ENCODE peak calls at places on chromosome X, in five cellular contexts. P is spleen, X is GM23338, O is suprapubic skin, E is Panc1. F is an unnamed sample. For H3K4me1, the result is how much of the 10 kb centered on the place peaks cover.

GRCh38 chrX:2719774-2720447 is 28.8 kb downstream of the CD99 start:
- DNase-seq in E (no peak), O (no peak), X (no peak), P (no peak), F (no peak)

GRCh38 chrX:21734175-21734574 is 23.7 kb downstream of the SMPX start:
- DNase-seq in P (no peak), O (no peak), X (no peak), E (no peak), F (no peak)

GRCh38 chrX:7147978-7148824 is at the start of gene PUDP:
- DNase-seq in O (peak), P (peak), E (no peak), X (peak), F (peak)

GRCh38 chrX:70554081-70554480 is 109.4 kb downstream of the DLG3 start:
- DNase-seq in E (no peak), P (no peak), O (no peak), X (peak), F (no peak)

GRCh38 chrX:20712811-20713210 is 446.1 kb upstream of the RPS6KA3 start:
- DNase-seq in O (no peak), X (no peak), E (no peak), P (no peak), F (no peak)

GRCh38 chrX:40131644-40132376 is 34.1 kb upstream of the BCOR start:
- DNase-seq in P (no peak), O (no peak), E (no peak), X (no peak), F (no peak)

GRCh38 chrX:3435057-3435456 is 88.6 kb upstream of the MXRA5 start:
- DNase-seq in X (no peak), O (no peak), E (no peak), P (no peak), F (no peak)

GRCh38 chrX:19007011-19007410 is 23.1 kb upstream of the PHKA2 start:
- DNase-seq in X (no peak), E (no peak), P (no peak), O (no peak), F (no peak)

GRCh38 chrX:38110231-38110630 is 103.9 kb downstream of the SYTL5 start:
- DNase-seq in E (no peak), P (no peak), X (no peak), O (no peak), F (no peak)

GRCh38 chrX:134599173-134599914 is 58.9 kb downstream of the PLAC1 start:
- DNase-seq in O (no peak), X (no peak), P (no peak), E (no peak), F (no peak)

GRCh38 chrX:39966186-39966585 is 131.6 kb downstream of the BCOR start:
- DNase-seq in P (no peak), X (no peak), O (no peak), E (no peak), F (no peak)

GRCh38 chrX:110665636-110666035 is 130.0 kb downstream of the CHRDL1 start:
- DNase-seq in X (peak), E (no peak), P (no peak), O (no peak), F (no peak)

GRCh38 chrX:118495958-118496762 is 545 bp downstream of the DOCK11 start:
- DNase-seq in E (no peak), P (peak), X (peak), O (peak), F (peak)

GRCh38 chrX:137234651-137235402 is 201.0 kb upstream of the GPR101 start:
- DNase-seq in X (no peak), E (no peak), O (no peak), P (no peak), F (no peak)

GRCh38 chrX:1932231-1932630 is 317.4 kb downstream of the ASMT start:
- DNase-seq in E (no peak), O (no peak), X (no peak), P (no peak), F (no peak)

GRCh38 chrX:45352588-45352987 is 151.9 kb upstream of the DIPK2B start:
- DNase-seq in X (no peak), O (no peak), E (no peak), P (no peak), F (no peak)

GRCh38 chrX:28042260-28042659 is 61.0 kb upstream of the DCAF8L1 start:
- DNase-seq in P (no peak), O (no peak), E (no peak), X (no peak), F (no peak)

GRCh38 chrX:39729834-39730670 is 367.7 kb downstream of the BCOR start:
- DNase-seq in P (no peak), E (no peak), O (no peak), X (peak), F (no peak)

GRCh38 chrX:68018248-68019203 is 414.8 kb downstream of the OPHN1 start:
- DNase-seq in X (peak), O (no peak), P (no peak), E (no peak), F (no peak)

GRCh38 chrX:19705196-19705769 is 182.1 kb downstream of the SH3KBP1 start:
- DNase-seq in P (no peak), E (no peak), O (no peak), X (no peak), F (no peak)

GRCh38 chrX:112967341-112967740 is 126.7 kb upstream of the AMOT start:
- DNase-seq in P (no peak), E (no peak), X (no peak), O (no peak), F (no peak)

GRCh38 chrX:43813898-43814297 is 68.4 kb downstream of the MAOB start:
- DNase-seq in P (no peak), X (peak), E (no peak), O (no peak), F (no peak)

GRCh38 chrX:6498324-6498723 is 36.6 kb downstream of the VCX3A start:
- DNase-seq in E (no peak), P (no peak), O (no peak), X (no peak), F (no peak)

GRCh38 chrX:37825225-37825842 is 22.0 kb downstream of the DYNLT3 start:
- DNase-seq in P (no peak), X (peak), O (no peak), E (no peak), F (peak)

GRCh38 chrX:18769812-18770573 is 62.5 kb downstream of the PPEF1 start:
- DNase-seq in P (no peak), E (no peak), X (no peak), O (no peak), F (no peak)

GRCh38 chrX:20527458-20528099 is 260.9 kb upstream of the RPS6KA3 start:
- DNase-seq in P (no peak), O (no peak), E (no peak), X (peak), F (no peak)

GRCh38 chrX:10582945-10583344 is 37.4 kb downstream of the MID1 start:
- DNase-seq in E (no peak), P (no peak), O (no peak), X (no peak), F (no peak)

GRCh38 chrX:452598-452997 is 65.9 kb upstream of the PPP2R3B start:
- DNase-seq in E (no peak), O (no peak), P (no peak), X (no peak), F (no peak)

GRCh38 chrX:123425904-123426303 is 241.8 kb downstream of the GRIA3 start:
- DNase-seq in X (no peak), P (no peak), E (no peak), O (no peak), F (no peak)

GRCh38 chrX:33726281-33727160 is 405.6 kb downstream of the FAM47A start:
- DNase-seq in O (peak), X (peak), E (no peak), P (no peak), F (no peak)

GRCh38 chrX:25012433-25012735 is 3.4 kb downstream of the ARX start:
- DNase-seq in O (no peak), X (peak), E (no peak), P (no peak), F (no peak)

GRCh38 chrX:16394290-16394689 is 227.0 kb downstream of the MAGEB17 start:
- DNase-seq in O (no peak), P (no peak), E (no peak), X (no peak), F (no peak)

GRCh38 chrX:150663061-150663460 is 30.1 kb upstream of the MTMR1 start:
- DNase-seq in E (no peak), P (no peak), O (no peak), X (no peak), F (no peak)

GRCh38 chrX:136710324-136710951 is 62.5 kb downstream of the CD40LG start:
- DNase-seq in X (no peak), E (no peak), O (no peak), P (no peak), F (no peak)

GRCh38 chrX:150298841-150299551 is 64.1 kb upstream of the MAMLD1 start:
- DNase-seq in E (no peak), X (no peak), O (no peak), P (no peak), F (no peak)

GRCh38 chrX:17674611-17675010 is 62.7 kb upstream of the SCML1 start:
- DNase-seq in P (no peak), E (no peak), X (no peak), O (no peak), F (no peak)

GRCh38 chrX:73832319-73832718 is 269.3 kb downstream of the CHIC1 start:
- DNase-seq in O (no peak), X (no peak), E (no peak), P (no peak), F (no peak)

GRCh38 chrX:73828080-73828720 is 265.2 kb downstream of the CHIC1 start:
- DNase-seq in E (no peak), P (no peak), X (no peak), O (no peak), F (no peak)

GRCh38 chrX:73830489-73831414 is 267.8 kb downstream of the CHIC1 start:
- DNase-seq in O (no peak), E (no peak), P (no peak), X (no peak), F (no peak)

GRCh38 chrX:73831500-73831899 is 268.5 kb downstream of the CHIC1 start:
- DNase-seq in O (no peak), X (no peak), P (no peak), E (no peak), F (no peak)

GRCh38 chrX:73829890-73830466 is 267.0 kb downstream of the CHIC1 start:
- DNase-seq in O (no peak), P (no peak), X (no peak), E (no peak), F (no peak)
- H3K4me1 ChIP-seq in O (under half), P (under half), X (under half), E (under half), F (under half)

GRCh38 chrX:106585478-106585877 is 26.3 kb upstream of the RADX start:
- DNase-seq in O (no peak), E (no peak), X (no peak), P (no peak), F (no peak)
- TF ChIP-seq POLR2AphosphoS5 in O (no peak), E (no peak), X (no peak), P (no peak), F (no peak)

GRCh38 chrX:153638041-153638371 is 9.0 kb upstream of the DUSP9 start:
- DNase-seq in O (no peak), E (no peak), P (peak), X (no peak), F (no peak)

GRCh38 chrX:153637121-153638040 is 9.6 kb upstream of the DUSP9 start:
- DNase-seq in O (no peak), E (no peak), X (no peak), P (peak), F (no peak)

GRCh38 chrX:153639177-153640044 is 7.6 kb upstream of the DUSP9 start:
- DNase-seq in X (no peak), P (peak), E (no peak), O (no peak), F (no peak)

GRCh38 chrX:153640045-153640686 is 6.8 kb upstream of the DUSP9 start:
- DNase-seq in O (peak), P (peak), E (no peak), X (no peak), F (no peak)

GRCh38 chrX:153638436-153639176 is 8.4 kb upstream of the DUSP9 start:
- DNase-seq in X (no peak), P (no peak), O (no peak), E (no peak), F (no peak)
- TF ChIP-seq CTCF in X (no peak), P (no peak), O (no peak), E (no peak), F (no peak)

GRCh38 chrX:46710927-46711623 is 47.8 kb downstream of the SLC9A7 start:
- DNase-seq in E (no peak), O (no peak), P (no peak), X (peak), F (no peak)

GRCh38 chrX:46713672-46714487 is 45.0 kb downstream of the SLC9A7 start:
- DNase-seq in X (no peak), O (no peak), P (no peak), E (no peak), F (no peak)

GRCh38 chrX:46715521-46715920 is 43.4 kb downstream of the SLC9A7 start:
- DNase-seq in O (no peak), P (no peak), X (no peak), E (no peak), F (no peak)

GRCh38 chrX:46712733-46713132 is 46.2 kb downstream of the SLC9A7 start:
- DNase-seq in X (no peak), E (no peak), P (no peak), O (no peak), F (no peak)

DNA sequence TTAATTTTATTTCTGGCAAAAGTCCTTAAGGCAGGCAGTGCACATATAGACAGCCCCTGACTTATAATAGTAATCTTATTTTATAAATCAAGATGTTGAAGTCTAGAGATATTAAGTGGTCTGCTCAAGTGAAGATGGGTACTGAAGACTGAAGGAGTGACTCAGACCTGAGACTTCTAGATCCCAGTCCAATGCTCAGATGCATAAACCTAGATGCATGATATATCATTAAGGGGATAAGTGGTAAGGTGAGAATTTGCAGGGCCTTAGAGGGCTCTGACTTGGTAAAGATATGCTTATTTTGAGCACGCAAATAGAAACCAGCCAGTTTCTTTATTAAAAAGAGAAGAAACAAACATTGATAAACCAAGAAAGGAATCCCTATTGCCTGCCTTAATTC is 42.9 kb downstream of the SLC9A7 start:
- DNase-seq in X (no peak), E (no peak), O (no peak), P (no peak), F (no peak)
- H3K4me1 ChIP-seq in X (under half), E (under half), O (under half), P (under half), F (under half)

GRCh38 chrX:56233100-56233499 is 944 bp downstream of the KLF8 start:
- DNase-seq in O (no peak), P (no peak), E (no peak), X (peak), F (no peak)
- TF ChIP-seq POLR2AphosphoS5 in O (no peak), P (no peak), E (no peak), X (no peak), F (no peak)

GRCh38 chrX:107451754-107452153 is 2.3 kb downstream of the FRMPD3 start:
- DNase-seq in P (no peak), X (peak), E (no peak), O (no peak), F (no peak)

GRCh38 chrX:107450823-107451509 is 1.5 kb downstream of the FRMPD3 start:
- DNase-seq in X (peak), E (no peak), P (no peak), O (no peak), F (no peak)

GRCh38 chrX:107449490-107450175 is at the start of gene FRMPD3:
- DNase-seq in E (no peak), P (no peak), O (no peak), X (peak), F (no peak)

GRCh38 chrX:107447642-107448041 is 1.8 kb upstream of the FRMPD3 start:
- DNase-seq in P (no peak), E (no peak), O (no peak), X (no peak), F (no peak)

GRCh38 chrX:107448625-107449468 is 605 bp upstream of the FRMPD3 start:
- DNase-seq in E (no peak), O (no peak), P (no peak), X (peak), F (no peak)
- TF ChIP-seq CTCF in E (peak), O (no peak), P (no peak), X (peak), F (no peak)

GRCh38 chrX:147914609-147915008 is 2.9 kb downstream of the FMR1 start:
- DNase-seq in X (no peak), P (no peak), O (no peak), E (no peak), F (no peak)

GRCh38 chrX:147911192-147912022 is at the start of gene FMR1:
- DNase-seq in E (peak), X (peak), O (peak), P (peak), F (peak)

GRCh38 chrX:147910607-147911006 is 1.1 kb upstream of the FMR1 start:
- DNase-seq in P (no peak), X (no peak), E (no peak), O (no peak), F (no peak)

GRCh38 chrX:147913570-147913969 is 1.9 kb downstream of the FMR1 start:
- DNase-seq in X (no peak), O (no peak), E (no peak), P (no peak), F (no peak)

GRCh38 chrX:147912093-147912801 is 528 bp downstream of the FMR1 start:
- DNase-seq in P (peak), E (no peak), X (peak), O (peak), F (peak)
- H3K4me1 ChIP-seq in P (half or more), E (under half), X (under half), O (under half), F (under half)

GRCh38 chrX:46444011-46444410 is 101.2 kb downstream of the ZNF674 start:
- DNase-seq in X (no peak), O (no peak), E (peak), P (no peak), F (no peak)
- TF ChIP-seq POLR2AphosphoS5 in X (no peak), O (no peak), E (no peak), P (no peak), F (no peak)

GRCh38 chrX:143664302-143664701 is 28.4 kb upstream of the SLITRK4 start:
- DNase-seq in E (no peak), O (no peak), X (peak), P (no peak), F (no peak)

GRCh38 chrX:143663755-143664154 is 27.9 kb upstream of the SLITRK4 start:
- DNase-seq in X (peak), O (no peak), P (no peak), E (no peak), F (no peak)

DNA sequence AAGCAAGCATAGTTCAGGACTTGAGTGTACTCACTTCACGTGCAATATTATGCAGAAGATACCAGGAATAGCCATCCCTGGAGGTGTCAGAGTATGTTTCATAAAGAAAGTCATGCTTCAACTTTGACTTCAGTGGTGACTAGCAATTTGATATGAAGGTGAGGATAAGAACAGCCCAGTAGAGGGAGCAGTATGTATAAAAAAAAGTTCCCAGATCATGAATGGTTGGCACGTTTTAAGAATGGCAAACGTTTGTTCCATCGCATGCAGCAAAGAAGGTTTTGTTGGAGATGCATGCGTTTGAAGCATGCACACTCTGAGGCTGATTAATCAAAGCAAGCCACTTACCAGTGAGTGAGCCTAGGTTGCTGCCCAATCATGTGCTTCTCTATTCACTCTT is 33.5 kb upstream of the SLITRK4 start:
- DNase-seq in X (peak), O (no peak), P (no peak), E (no peak), F (no peak)
- TF ChIP-seq CTCF in X (peak), O (no peak), P (no peak), E (peak), F (no peak)

GRCh38 chrX:48936429-48937064 is 17.7 kb upstream of the PIM2 start:
- DNase-seq in O (no peak), X (no peak), P (no peak), E (no peak), F (no peak)
- H3K4me1 ChIP-seq in O (under half), X (under half), P (half or more), E (under half), F (under half)

F was measured in breast epithelium.